ENCODE peak calls at places on chromosomes 3 and 15, in seven cellular contexts. G is A549, B is sigmoid colon, D is tibial nerve, P is GM12878, M is ovary, T is stomach. Z is an unnamed sample.

GRCh38 chr15:90060797-90061196 is 41.5 kb downstream of the IDH2 start:
- DNase-seq in G (no peak), B (no peak), D (no peak), P (no peak), M (no peak), T (no peak), Z (no peak)

GRCh38 chr3:130601662-130602061 is 84.7 kb downstream of the COL6A6 start:
- DNase-seq in G (no peak), B (no peak), D (no peak), P (no peak), M (no peak), T (no peak), Z (no peak)

GRCh38 chr3:65713016-65713415 is 325.7 kb downstream of the MAGI1 start:
- DNase-seq in G (no peak), B (peak), D (no peak), P (no peak), M (no peak), T (no peak), Z (no peak)

GRCh38 chr3:61563614-61564404 is 2.4 kb downstream of the PTPRG start:
- DNase-seq in G (no peak), B (no peak), D (no peak), P (no peak), M (peak), T (no peak), Z (no peak)

GRCh38 chr3:133038089-133038730 is at the start of gene TMEM108:
- DNase-seq in G (peak), B (peak), D (peak), P (no peak), M (no peak), T (peak), Z (peak)

GRCh38 chr3:5205165-5205941 is 17.8 kb downstream of the EDEM1 start:
- DNase-seq in G (no peak), B (no peak), D (no peak), P (peak), M (no peak), T (no peak), Z (no peak)

GRCh38 chr3:51620543-51620942 is 50.5 kb upstream of the TEX264 start:
- DNase-seq in G (no peak), B (peak), D (no peak), P (no peak), M (no peak), T (no peak), Z (no peak)

GRCh38 chr3:105805402-105805801 is 63.4 kb downstream of the CBLB start:
- DNase-seq in G (no peak), B (no peak), D (no peak), P (no peak), M (no peak), T (no peak), Z (no peak)

GRCh38 chr15:28911295-28911979 is 25.7 kb downstream of the APBA2 start:
- DNase-seq in G (no peak), B (peak), D (no peak), P (no peak), M (no peak), T (no peak), Z (no peak)

GRCh38 chr15:50247819-50248650 is 17.5 kb downstream of the HDC start:
- DNase-seq in G (no peak), B (no peak), D (no peak), P (no peak), M (no peak), T (peak), Z (peak)

GRCh38 chr15:48962662-48963523 is 826 bp downstream of the SHC4 start:
- DNase-seq in G (no peak), B (peak), D (no peak), P (no peak), M (no peak), T (no peak), Z (no peak)

GRCh38 chr15:83112233-83112958 is 5.0 kb downstream of the TM6SF1 start:
- DNase-seq in G (no peak), B (no peak), D (no peak), P (no peak), M (no peak), T (no peak), Z (no peak)

GRCh38 chr15:42332331-42332730 is 27.0 kb upstream of the CAPN3 start:
- DNase-seq in G (no peak), B (no peak), D (no peak), P (no peak), M (no peak), T (no peak), Z (no peak)

GRCh38 chr15:87639305-87640011 is 617.1 kb downstream of the NTRK3 start:
- DNase-seq in G (no peak), B (no peak), D (no peak), P (no peak), M (no peak), T (no peak), Z (no peak)

GRCh38 chr3:108062051-108062450 is 28.8 kb downstream of the CD47 start:
- DNase-seq in G (no peak), B (no peak), D (no peak), P (no peak), M (no peak), T (no peak), Z (no peak)

GRCh38 chr3:141796436-141797166 is 33.4 kb downstream of the GRK7 start:
- DNase-seq in G (no peak), B (no peak), D (no peak), P (peak), M (no peak), T (no peak), Z (peak)

GRCh38 chr3:46926039-46926438 is 48.5 kb downstream of the PTH1R start:
- DNase-seq in G (no peak), B (peak), D (no peak), P (no peak), M (no peak), T (no peak), Z (peak)
- TF ChIP-seq POLR2A in G (no peak), B (no peak), D (no peak), P (peak), M (no peak), T (no peak), Z (no peak)

DNA sequence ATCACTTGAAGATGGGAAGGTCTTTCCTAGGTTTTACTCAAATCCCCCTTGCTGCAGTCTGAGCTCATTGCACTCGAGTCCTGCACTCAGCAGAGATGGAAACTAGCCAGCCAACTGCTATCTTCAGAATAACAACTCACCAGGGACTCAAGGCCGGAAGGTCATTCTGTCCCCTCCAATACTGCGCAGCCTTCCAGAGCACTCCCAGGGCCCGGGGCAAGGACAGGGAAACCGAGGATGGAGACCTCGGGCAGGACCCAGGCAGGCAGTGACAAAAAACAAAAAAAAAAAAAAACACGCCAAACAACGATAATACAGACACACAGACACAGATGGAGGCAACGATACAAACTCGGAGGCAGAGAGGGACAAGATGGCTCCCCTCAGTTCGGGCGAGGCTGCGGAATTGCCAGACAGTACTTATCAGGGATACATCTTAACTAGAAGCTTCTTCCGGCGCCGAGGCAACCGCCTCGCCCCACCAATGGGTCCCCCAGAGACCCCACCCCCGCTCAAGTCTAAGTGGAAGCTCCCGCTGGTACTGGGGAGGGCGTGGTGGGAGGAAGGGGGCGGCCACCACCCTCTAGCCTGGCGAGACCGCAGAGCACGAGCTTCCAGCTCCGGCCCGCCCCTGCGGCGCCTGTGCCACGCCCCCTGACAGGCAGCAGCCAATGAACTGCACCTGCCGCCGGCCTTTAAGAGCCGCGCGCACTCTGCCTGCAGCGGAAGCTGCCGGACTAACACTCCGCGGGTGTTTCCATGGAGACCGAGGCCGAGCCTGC is 7.0 kb upstream of the MAP1A start:
- DNase-seq in G (peak), B (peak), D (peak), P (peak), M (peak), T (peak), Z (peak)
- TF ChIP-seq EP300 in G (no peak), B (no peak), D (peak), P (no peak), M (no peak), T (no peak), Z (no peak)

GRCh38 chr3:138649134-138649533 is 40.6 kb downstream of the FAIM start:
- DNase-seq in G (no peak), B (no peak), D (no peak), P (no peak), M (no peak), T (no peak), Z (no peak)
- H3K4me3 ChIP-seq in G (no peak), B (no peak), D (no peak), P (no peak), M (no peak), T (no peak), Z (no peak)

GRCh38 chr3:187896664-187897063 is 151.4 kb upstream of the BCL6 start:
- DNase-seq in G (no peak), B (peak), D (no peak), P (no peak), M (no peak), T (no peak), Z (no peak)
- TF ChIP-seq POLR2A in G (no peak), B (no peak), D (no peak), P (no peak), M (no peak), T (no peak), Z (no peak)

DNA sequence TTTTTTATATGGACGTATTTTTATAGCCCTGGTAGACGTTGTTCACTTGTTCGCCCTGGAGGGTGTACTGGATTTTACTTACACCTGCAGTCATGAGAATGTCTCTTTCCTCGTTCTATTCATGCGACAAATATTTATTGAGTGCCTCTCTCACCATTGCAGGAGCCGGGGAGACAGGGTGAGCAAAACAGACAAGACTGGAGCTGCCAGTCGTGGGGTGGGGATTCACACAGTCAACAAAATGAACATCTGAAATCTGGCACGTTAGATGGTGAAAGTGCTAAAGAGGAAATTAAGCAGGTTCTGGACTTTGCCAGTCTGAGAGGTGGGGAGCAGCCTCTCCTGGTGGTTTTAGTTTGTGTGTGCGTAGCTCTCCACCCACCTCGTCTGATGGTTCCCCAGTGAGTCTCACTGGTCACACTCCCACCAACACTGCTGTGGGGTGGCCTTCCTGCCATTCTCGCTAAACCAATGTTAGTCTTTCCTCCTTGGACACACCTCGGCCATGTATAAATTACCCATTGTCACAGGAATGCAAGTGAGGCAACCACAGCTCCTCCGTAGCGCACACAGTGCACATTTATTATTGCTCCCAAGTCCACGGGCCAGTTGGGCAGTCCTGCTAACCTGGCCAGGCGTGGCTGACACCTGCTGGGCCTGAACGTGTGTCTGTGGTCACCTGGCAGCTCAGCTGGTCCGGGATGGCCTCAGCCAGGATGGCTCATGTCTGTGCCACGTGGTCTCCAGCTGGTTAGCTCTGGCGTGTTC is 31.5 kb downstream of the FBLN2 start:
- DNase-seq in G (no peak), B (peak), D (no peak), P (no peak), M (no peak), T (no peak), Z (no peak)
- TF ChIP-seq EP300 in G (no peak), B (no peak), D (no peak), P (no peak), M (no peak), T (no peak), Z (no peak)

DNA sequence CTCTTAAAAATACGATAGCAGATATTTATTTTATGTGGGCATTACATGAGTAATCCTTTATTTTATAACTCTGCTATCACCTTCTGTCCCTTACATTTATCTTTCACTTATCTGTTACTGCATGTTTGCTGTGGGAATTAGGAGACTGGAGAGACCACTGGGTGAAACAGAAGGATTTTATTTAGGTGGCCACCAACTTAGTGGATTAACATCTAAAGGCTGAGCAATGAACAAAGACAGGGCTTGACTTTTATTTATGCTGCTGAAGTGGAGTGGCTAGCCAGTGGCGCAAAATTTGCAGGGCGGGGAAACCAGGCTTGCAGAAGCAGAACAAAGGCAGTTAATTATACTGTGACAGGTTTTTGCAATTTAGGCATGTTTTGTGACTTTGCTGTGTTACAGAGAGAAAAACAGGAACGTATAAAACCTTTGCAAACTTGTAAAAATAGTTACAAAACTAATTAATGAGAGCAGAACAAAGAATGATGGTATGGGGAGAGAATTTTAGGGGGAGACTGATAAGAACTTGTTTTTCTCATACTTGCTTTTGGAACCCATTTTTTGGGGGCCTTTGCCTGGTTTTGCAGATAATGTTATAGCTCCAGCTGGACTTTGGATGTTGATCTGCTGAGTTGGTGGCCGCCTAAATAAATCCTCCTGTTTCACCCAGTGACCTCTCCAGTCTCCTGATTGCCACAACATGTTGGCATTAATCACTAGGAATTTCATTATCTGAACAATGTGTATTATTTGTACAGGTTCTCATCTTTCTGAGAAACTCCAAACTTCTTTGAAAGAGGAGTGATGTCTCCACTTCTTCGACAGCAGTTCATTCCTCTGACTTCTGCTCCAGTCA is 18.0 kb downstream of the KLHL24 start:
- DNase-seq in G (no peak), B (no peak), D (no peak), P (no peak), M (no peak), T (no peak), Z (no peak)
- H3K4me3 ChIP-seq in G (no peak), B (no peak), D (no peak), P (no peak), M (no peak), T (no peak), Z (no peak)

DNA sequence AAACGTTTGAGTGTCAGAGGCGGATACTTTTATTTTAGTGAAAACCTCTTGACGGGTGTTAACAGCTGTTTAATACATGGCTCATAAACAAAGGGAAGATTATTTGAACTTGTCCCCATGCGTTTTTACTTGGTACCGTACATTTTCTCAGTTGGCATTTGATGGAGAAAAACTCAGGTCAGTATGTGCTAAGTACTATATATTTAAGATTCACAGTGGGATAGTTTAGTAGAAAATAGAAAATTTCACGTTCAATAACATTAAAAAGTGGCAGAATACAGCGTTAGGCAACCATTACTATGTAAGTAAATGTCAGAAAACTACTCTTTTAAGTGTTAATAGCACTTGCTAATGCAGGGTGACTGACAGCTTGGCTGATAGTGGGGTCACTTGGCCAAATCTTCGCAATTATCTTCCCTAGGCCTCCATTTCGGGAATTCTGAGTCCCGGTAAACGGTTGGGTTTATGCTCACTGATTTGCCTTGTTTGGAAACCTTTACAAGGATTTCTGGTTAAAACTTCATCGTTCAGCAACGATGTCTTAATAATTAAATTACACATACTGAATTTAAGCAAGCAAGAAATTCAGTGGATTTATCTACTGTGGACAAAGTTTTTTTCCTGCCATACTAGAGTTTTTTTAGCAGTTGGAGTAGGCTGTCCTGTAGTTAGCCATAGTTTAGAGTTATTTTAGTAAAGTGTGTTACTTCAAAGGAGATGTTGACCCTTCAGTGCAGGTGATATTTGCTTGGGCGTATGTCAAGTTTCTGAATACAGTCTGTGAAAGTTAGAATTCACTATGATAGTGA is 4.9 kb downstream of the CHD2 start:
- DNase-seq in G (no peak), B (no peak), D (no peak), P (no peak), M (no peak), T (no peak), Z (no peak)
- TF ChIP-seq POLR2A in G (no peak), B (no peak), D (no peak), P (no peak), M (no peak), T (no peak), Z (no peak)